ENCODE peak calls at places on chromosomes 7 and 10, in four cellular contexts. T is CD4-positive, alpha-beta T cell; B is GM23338; J is activated T-helper 2 cell treated with anti-CD3 and anti-CD28 coated beads, Interferon-gamma antibody, Interleukin-2, Interleukin-4, amounts not matched to agents 10 μg/mL and 5 μg/mL and 100 μg/mL, durations not matched to agents 14 hours and 24 hours and 36 hours. Y is an unnamed sample.

GRCh38 chr10:11581213-11581612 is 30.2 kb downstream of the USP6NL start:
- DNase-seq in J (no peak), B (no peak), T (no peak), Y (no peak)

GRCh38 chr7:80412842-80413241 is 99.0 kb downstream of the GNAT3 start:
- DNase-seq in B (no peak), J (no peak), T (no peak), Y (peak; percentile 55)

GRCh38 chr7:14596421-14596820 is 306.1 kb downstream of the DGKB start:
- DNase-seq in T (no peak), B (no peak), J (no peak), Y (no peak)

GRCh38 chr10:99339563-99340047 is 10.4 kb downstream of the CNNM1 start:
- DNase-seq in B (no peak), J (no peak), T (no peak), Y (no peak)

GRCh38 chr10:84683980-84684740 is 355.8 kb downstream of the CCSER2 start:
- DNase-seq in B (no peak), J (no peak), T (no peak), Y (no peak)

GRCh38 chr7:17331891-17332501 is 33.5 kb downstream of the AHR start:
- DNase-seq in B (no peak), J (no peak), T (no peak), Y (no peak)

GRCh38 chr10:54776622-54777021 is 24.4 kb downstream of the PCDH15 start:
- DNase-seq in B (no peak), J (no peak), T (no peak), Y (no peak)

GRCh38 chr10:67788028-67788886 is 49.7 kb downstream of the DNAJC12 start:
- DNase-seq in B (peak; percentile 95), T (peak; percentile 58), J (peak; percentile 58), Y (no peak)

GRCh38 chr7:142130282-142130681 is 18.8 kb downstream of the MGAM2 start:
- DNase-seq in T (no peak), J (no peak), B (no peak), Y (no peak)

GRCh38 chr10:25639646-25640045 is 294.4 kb upstream of the MYO3A start:
- DNase-seq in J (no peak), T (no peak), B (no peak), Y (no peak)